ENCODE peak calls at places on chromosomes 13 and 19, in eight cellular contexts. S is NCI-H2107; P is psoas muscle; Y is stimulated activated CD4-positive, alpha-beta T cell treated with anti-CD3 and anti-CD28 coated beads, Interleukin-4, amount 100 ng/mL, for 1 hour; H is T-helper 2 cell treated with Interferon-gamma antibody and Interleukin-4, amounts not matched to agents 5 μg/mL and 100 μg/mL, for 36 hours; K is pulmonary artery endothelial cell; O is fibroblast of mammary gland; C is C1 segment of cervical spinal cord. U is an unnamed sample.

GRCh38 chr13:39522329-39522728 is 80.7 kb downstream of the LHFPL6 start:
- DNase-seq in C (no peak), S (no peak), K (no peak), O (no peak), Y (no peak), H (no peak), P (no peak), U (no peak)

GRCh38 chr19:48854103-48854502 is 14.3 kb downstream of the PLEKHA4 start:
- DNase-seq in O (no peak), Y (no peak), K (no peak), S (no peak), P (no peak), C (no peak), H (no peak), U (no peak)

GRCh38 chr19:45497791-45498190 is 452 bp upstream of the PPM1N start:
- DNase-seq in P (no peak), O (no peak), S (no peak), K (no peak), H (no peak), C (no peak), Y (no peak), U (no peak)

GRCh38 chr19:14061751-14062557 is at the start of gene PALM3:
- DNase-seq in K (no peak), Y (no peak), H (no peak), P (no peak), S (no peak), O (no peak), C (no peak), U (no peak)

GRCh38 chr19:45205810-45206209 is 27.2 kb downstream of the BLOC1S3 start:
- DNase-seq in C (no peak), O (no peak), Y (no peak), P (no peak), K (no peak), H (no peak), S (no peak), U (no peak)

GRCh38 chr19:29690842-29691241 is 24.2 kb downstream of the C19orf12 start:
- DNase-seq in H (peak), C (no peak), K (no peak), O (peak), S (no peak), P (no peak), Y (peak), U (peak)

GRCh38 chr19:13057744-13058143 is 44.9 kb downstream of the LYL1 start:
- DNase-seq in O (no peak), Y (no peak), C (no peak), K (no peak), H (no peak), P (no peak), S (no peak), U (no peak)

GRCh38 chr13:30340367-30341184 is 33.2 kb upstream of the KATNAL1 start:
- DNase-seq in H (no peak), Y (no peak), K (no peak), S (no peak), P (peak), O (peak), C (no peak), U (peak)

GRCh38 chr13:29493796-29494195 is 101.7 kb downstream of the SLC7A1 start:
- DNase-seq in K (no peak), H (no peak), P (no peak), C (no peak), Y (no peak), O (no peak), S (no peak), U (no peak)

GRCh38 chr13:60000986-60001385 is 162.7 kb downstream of the DIAPH3 start:
- DNase-seq in H (no peak), P (no peak), C (no peak), S (no peak), O (no peak), K (no peak), Y (no peak), U (no peak)

GRCh38 chr13:36261976-36262375 is 35.6 kb downstream of the CCDC169 start:
- DNase-seq in O (peak), Y (no peak), P (no peak), H (no peak), C (no peak), K (no peak), S (no peak), U (no peak)

GRCh38 chr19:49549045-49549444 is 21.2 kb downstream of the RCN3 start:
- DNase-seq in H (no peak), Y (no peak), S (no peak), P (no peak), C (no peak), K (no peak), O (no peak), U (no peak)

GRCh38 chr19:1825909-1826556 is 14.0 kb upstream of the ATP8B3 start:
- DNase-seq in C (peak), O (peak), K (no peak), S (peak), P (peak), Y (peak), H (peak), U (peak)

GRCh38 chr13:24074687-24075086 is 85.8 kb upstream of the SPATA13 start:
- DNase-seq in C (no peak), S (no peak), P (no peak), O (no peak), K (peak), H (no peak), Y (no peak), U (no peak)

GRCh38 chr19:10552596-10553053 is 8.9 kb downstream of the ATG4D start:
- DNase-seq in K (no peak), Y (peak), S (no peak), P (no peak), C (no peak), H (no peak), O (peak), U (no peak)

GRCh38 chr19:19711934-19712828 is 20.7 kb downstream of the ZNF14 start:
- DNase-seq in P (no peak), K (no peak), O (peak), S (no peak), H (no peak), Y (no peak), C (no peak), U (no peak)

GRCh38 chr13:57704031-57704430 is 72.5 kb downstream of the PCDH17 start:
- DNase-seq in H (no peak), Y (no peak), K (no peak), C (no peak), S (no peak), O (no peak), P (no peak), U (no peak)

GRCh38 chr13:110064022-110064421 is 242.9 kb downstream of the COL4A1 start:
- DNase-seq in P (no peak), Y (no peak), H (no peak), K (no peak), S (no peak), O (no peak), C (no peak), U (no peak)

GRCh38 chr19:45471116-45471865 is 3.5 kb downstream of the FOSB start:
- DNase-seq in O (no peak), K (no peak), Y (no peak), S (no peak), C (no peak), H (no peak), P (no peak), U (peak)

GRCh38 chr19:56253737-56254136 is 18.8 kb upstream of the EDDM13 start:
- DNase-seq in O (peak), S (peak), K (peak), P (no peak), C (no peak), Y (no peak), H (no peak), U (peak)

GRCh38 chr13:98570929-98571372 is 6.0 kb downstream of the STK24 start:
- DNase-seq in P (no peak), O (peak), H (peak), C (no peak), S (no peak), K (no peak), Y (no peak), U (no peak)

GRCh38 chr13:41177616-41178015 is 16.8 kb downstream of the KBTBD7 start:
- DNase-seq in Y (no peak), H (no peak), K (no peak), C (no peak), S (no peak), P (no peak), O (peak), U (peak)

GRCh38 chr19:17235618-17236413 is 9.8 kb downstream of the OCEL1 start:
- DNase-seq in Y (peak), P (peak), O (peak), H (peak), S (no peak), C (no peak), K (peak), U (peak)

GRCh38 chr13:100620792-100621191 is 32.2 kb upstream of the GGACT start:
- DNase-seq in O (no peak), P (no peak), C (no peak), K (no peak), H (no peak), Y (no peak), S (no peak), U (no peak)

GRCh38 chr13:36130542-36131214 is 504 bp downstream of the DCLK1 start:
- DNase-seq in S (no peak), O (peak), H (no peak), C (no peak), K (no peak), P (peak), Y (no peak), U (no peak)

GRCh38 chr19:31289976-31290375 is 59.3 kb downstream of the TSHZ3 start:
- DNase-seq in P (no peak), K (no peak), C (no peak), Y (no peak), S (no peak), H (no peak), O (no peak), U (no peak)

GRCh38 chr19:23699521-23699860 is 12.5 kb upstream of the ZNF675 start:
- DNase-seq in O (no peak), Y (no peak), C (no peak), S (no peak), H (no peak), K (no peak), P (no peak), U (no peak)

GRCh38 chr13:97976551-97977375 is 23.3 kb downstream of the IPO5 start:
- DNase-seq in K (no peak), S (no peak), H (no peak), C (peak), O (no peak), P (no peak), Y (peak), U (no peak)

GRCh38 chr13:93775027-93775426 is 548.4 kb downstream of the GPC6 start:
- DNase-seq in S (no peak), P (no peak), H (no peak), K (no peak), Y (no peak), O (no peak), C (no peak), U (no peak)

GRCh38 chr13:43878897-43879322 is 630 bp downstream of the CCDC122 start:
- DNase-seq in C (peak), H (peak), S (no peak), K (peak), O (peak), Y (no peak), P (peak), U (peak)

GRCh38 chr13:32426191-32426980 is 1.5 kb downstream of the N4BP2L1 start:
- DNase-seq in S (no peak), Y (peak), C (no peak), O (no peak), P (no peak), H (peak), K (no peak), U (peak)

GRCh38 chr19:54145541-54146158 is 8.1 kb downstream of the CNOT3 start:
- DNase-seq in K (no peak), Y (no peak), P (no peak), C (no peak), H (no peak), O (no peak), S (no peak), U (no peak)

GRCh38 chr19:4499855-4500254 is 18.4 kb downstream of the PLIN4 start:
- DNase-seq in O (no peak), K (no peak), H (no peak), S (no peak), Y (no peak), C (no peak), P (no peak), U (no peak)

GRCh38 chr13:107461751-107462150 is 753.6 kb downstream of the LIG4 start:
- DNase-seq in O (no peak), S (no peak), H (no peak), K (no peak), Y (no peak), P (no peak), C (no peak), U (no peak)

GRCh38 chr19:2922987-2923386 is 21.8 kb downstream of the ZNF77 start:
- DNase-seq in S (no peak), Y (no peak), K (no peak), H (no peak), C (no peak), O (no peak), P (no peak), U (no peak)

GRCh38 chr19:4539697-4540581 is at the start of gene LRG1:
- DNase-seq in H (no peak), O (no peak), C (no peak), Y (no peak), S (no peak), P (no peak), K (no peak), U (no peak)

GRCh38 chr19:44993926-44994537 is 7.2 kb upstream of the RELB start:
- DNase-seq in O (no peak), S (no peak), K (no peak), Y (no peak), C (no peak), H (no peak), P (no peak), U (no peak)

GRCh38 chr19:16559896-16560295 is 12.3 kb downstream of the SLC35E1 start:
- DNase-seq in O (no peak), C (no peak), H (no peak), Y (no peak), K (no peak), P (no peak), S (no peak), U (peak)

U was measured in AG10803.